ENCODE peak calls at places on chromosomes 1 and 21, in nine cellular contexts. L is stomach, S is tibial artery, P is ascending aorta, T is mesothelial cell of epicardium, A is H9, C is A549, Q is GM12865, W is fibroblast of villous mesenchyme. N is an unnamed sample.

GRCh38 chr1:30417001-30417700 is 306.2 kb downstream of the MATN1 start:
- DNase-seq in C (no peak), Q (no peak), P (no peak), L (peak; percentile 17), W (no peak), T (peak; percentile 27), S (no peak), A (no peak), N (no peak)

GRCh38 chr1:113391643-113392271 is 1.4 kb downstream of the MAGI3 start:
- DNase-seq in W (no peak), Q (peak; percentile 16), L (peak; percentile 27), T (no peak), S (no peak), C (peak; percentile 4), P (no peak), A (no peak), N (no peak)

GRCh38 chr1:109677459-109677858 is 9.6 kb downstream of the GSTM2 start:
- DNase-seq in C (no peak), A (no peak), P (no peak), W (no peak), S (no peak), L (no peak), Q (no peak), T (no peak), N (no peak)

GRCh38 chr1:31577515-31578191 is 1.3 kb downstream of the TINAGL1 start:
- DNase-seq in L (no peak), Q (no peak), S (no peak), W (no peak), C (peak; percentile 49), A (no peak), T (no peak), P (no peak), N (no peak)

GRCh38 chr1:31372961-31373896 is at the start of gene FABP3:
- DNase-seq in C (no peak), S (peak; percentile 93), Q (no peak), T (peak; percentile 77), A (peak; percentile 98), P (peak; percentile 59), L (peak; percentile 81), W (peak; percentile 66), N (no peak)

GRCh38 chr1:233904979-233905415 is 521 bp downstream of the SLC35F3 start:
- DNase-seq in T (peak; percentile 51), W (no peak), P (no peak), C (peak; percentile 54), Q (no peak), S (no peak), L (no peak), A (no peak), N (no peak)

GRCh38 chr1:53848025-53848424 is 9.9 kb upstream of the NDC1 start:
- DNase-seq in W (peak; percentile 36), P (no peak), T (no peak), S (no peak), A (no peak), L (no peak), C (no peak), Q (no peak), N (no peak)

GRCh38 chr1:39105841-39106765 is 80.0 kb downstream of the NDUFS5 start:
- DNase-seq in L (peak; percentile 60), C (peak; percentile 46), A (peak; percentile 40), S (peak; percentile 77), P (no peak), T (peak; percentile 63), W (peak; percentile 72), Q (peak; percentile 71), N (peak; percentile 59)

GRCh38 chr1:109947582-109948284 is 36.8 kb upstream of the AHCYL1 start:
- DNase-seq in C (no peak), P (no peak), A (no peak), L (no peak), Q (no peak), W (no peak), S (no peak), T (no peak), N (no peak)

GRCh38 chr1:18942340-18942739 is 14.1 kb downstream of the IFFO2 start:
- DNase-seq in T (no peak), S (no peak), L (no peak), C (no peak), A (no peak), W (no peak), Q (no peak), P (no peak), N (no peak)

DNA sequence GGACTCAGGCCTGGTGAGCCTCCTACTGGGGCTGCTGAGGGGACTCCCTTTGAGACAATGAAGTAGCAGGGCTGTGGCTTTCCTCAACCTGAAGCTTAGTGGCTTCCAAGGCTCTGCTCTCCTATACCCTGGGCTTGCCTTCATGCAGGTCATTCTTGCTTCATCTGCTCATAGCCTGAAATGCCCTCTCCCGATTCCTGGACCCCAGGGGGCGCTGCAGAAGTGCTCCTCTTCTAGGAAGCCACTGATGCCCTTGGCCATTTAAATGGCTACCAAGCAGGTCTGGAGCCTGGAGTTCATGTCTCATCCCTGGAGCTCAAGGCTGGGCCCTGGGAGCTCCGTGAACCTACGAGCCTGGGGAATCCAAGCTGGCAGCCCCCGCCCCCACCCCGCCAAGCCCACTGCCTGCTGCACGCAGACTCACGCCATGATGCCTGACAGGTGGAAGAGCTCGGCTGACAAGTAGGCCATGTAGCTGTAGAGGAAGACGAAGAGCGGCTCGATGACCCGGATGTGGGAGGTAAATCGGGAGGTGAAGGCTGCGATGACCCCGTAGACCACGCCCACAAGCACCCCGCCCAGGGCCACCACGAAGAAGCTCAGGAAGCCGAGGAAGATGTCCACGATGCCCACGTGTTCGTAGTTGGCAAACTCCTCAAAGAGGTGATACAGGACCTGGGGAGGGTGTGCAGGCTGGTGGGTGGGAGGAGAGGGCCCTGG is 45.7 kb downstream of the SLC9A1 start:
- DNase-seq in T (no peak), C (peak; percentile 52), A (peak; percentile 74), L (peak; percentile 64), Q (peak; percentile 36), W (no peak), P (no peak), S (no peak), N (no peak)
- TF ChIP-seq CTCF in T (peak; percentile 14), C (peak; percentile 24), A (peak; percentile 72), L (no peak), Q (peak; percentile 16), W (peak; percentile 18), P (no peak), S (no peak), N (no peak)

GRCh38 chr21:27206368-27206982 is 239.6 kb upstream of the ADAMTS5 start:
- DNase-seq in C (no peak), A (peak; percentile 41), W (no peak), S (no peak), T (no peak), L (no peak), Q (no peak), P (no peak), N (no peak)
- TF ChIP-seq CTCF in C (no peak), A (no peak), W (no peak), S (no peak), T (no peak), L (no peak), Q (no peak), P (no peak), N (no peak)

DNA sequence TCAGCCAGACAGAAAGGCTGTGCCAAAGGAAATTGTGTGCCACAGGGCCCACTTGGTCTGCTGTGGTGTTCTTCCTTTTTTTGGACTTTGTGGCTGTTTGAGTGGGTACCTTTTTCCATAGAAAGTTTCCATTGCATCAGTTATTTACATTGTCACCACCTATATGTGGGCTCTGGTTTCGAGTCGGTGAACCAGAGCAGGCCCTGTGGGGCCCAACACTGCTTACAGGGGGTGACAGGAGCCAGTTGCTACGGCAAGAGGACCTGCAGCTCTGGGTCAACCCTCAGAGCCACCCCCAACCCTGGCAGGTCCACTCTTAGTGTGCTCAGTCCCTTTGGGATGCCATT is 157.0 kb upstream of the EDN2 start:
- DNase-seq in C (no peak), A (no peak), W (no peak), L (no peak), P (no peak), Q (no peak), S (no peak), T (no peak), N (no peak)
- TF ChIP-seq CTCF in C (no peak), A (no peak), W (no peak), L (no peak), P (no peak), Q (no peak), S (no peak), T (no peak), N (no peak)

GRCh38 chr1:247037483-247038320 is 29.8 kb upstream of the ZNF695 start:
- DNase-seq in S (no peak), W (no peak), L (no peak), T (no peak), P (no peak), A (no peak), C (peak; percentile 23), Q (no peak), N (no peak)

GRCh38 chr1:247047260-247047659 is 31.4 kb downstream of the ZNF670 start:
- DNase-seq in Q (no peak), T (no peak), L (no peak), A (no peak), S (no peak), W (no peak), C (no peak), P (no peak), N (no peak)

GRCh38 chr1:247047702-247048101 is 30.9 kb downstream of the ZNF670 start:
- DNase-seq in S (no peak), T (no peak), Q (no peak), A (no peak), P (no peak), W (no peak), L (no peak), C (no peak), N (no peak)

GRCh38 chr1:247043406-247043805 is 35.2 kb downstream of the ZNF670 start:
- DNase-seq in P (no peak), T (no peak), Q (no peak), A (no peak), S (no peak), W (no peak), L (no peak), C (no peak), N (no peak)
- TF ChIP-seq CTCF in P (no peak), T (no peak), Q (no peak), A (no peak), S (no peak), W (no peak), L (no peak), C (no peak), N (no peak)

GRCh38 chr1:176765608-176766007 is 302.6 kb downstream of the PAPPA2 start:
- DNase-seq in S (no peak), W (no peak), P (no peak), T (no peak), L (no peak), C (no peak), Q (no peak), A (peak; percentile 37), N (no peak)
- TF ChIP-seq CTCF in S (no peak), W (no peak), P (no peak), T (no peak), L (no peak), C (no peak), Q (no peak), A (peak; percentile 49), N (no peak)

DNA sequence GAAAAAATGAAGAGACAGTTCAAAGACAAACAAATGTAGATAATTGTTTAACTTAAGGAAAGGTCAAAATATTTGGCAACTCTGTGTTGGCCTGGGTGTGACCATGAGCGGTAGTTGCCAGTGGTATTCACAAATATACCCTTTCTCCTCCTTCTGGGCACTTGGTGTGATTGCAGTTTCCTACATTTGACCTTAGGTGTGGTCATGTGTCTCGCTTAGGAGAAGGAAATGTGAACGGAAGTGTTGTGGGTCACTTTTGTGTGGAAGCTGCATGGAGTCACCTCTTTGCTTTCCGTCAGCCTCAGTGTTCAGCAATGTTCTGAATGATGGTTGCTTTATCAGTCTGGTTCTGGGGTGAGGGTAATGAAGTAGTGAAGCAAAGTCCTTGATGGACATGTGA is 3.4 kb upstream of the PCSK9 start:
- DNase-seq in T (no peak), A (no peak), W (no peak), S (no peak), P (no peak), C (peak; percentile 60), Q (no peak), L (no peak), N (no peak)
- TF ChIP-seq CTCF in T (no peak), A (peak; percentile 44), W (peak; percentile 16), S (no peak), P (no peak), C (no peak), Q (no peak), L (no peak), N (no peak)